ENCODE peak calls at places on chromosomes 7 and 10, in six cellular contexts. E, L, O, C, F and K are unnamed samples.

GRCh38 chr10:23368816-23369640 is 24.4 kb upstream of the C10orf67 start:
- DNase-seq in C (no peak), O (no peak), L (peak), F (no peak), E (no peak), K (no peak)

GRCh38 chr10:77844713-77845454 is 81.7 kb downstream of the DLG5 start:
- DNase-seq in L (no peak), C (no peak), O (no peak), F (no peak), E (peak), K (no peak)

GRCh38 chr10:17989908-17990767 is 38.4 kb downstream of the SLC39A12 start:
- DNase-seq in O (no peak), F (no peak), E (peak), L (peak), C (no peak), K (no peak)

GRCh38 chr7:116310131-116310530 is 99.8 kb downstream of the TES start:
- DNase-seq in E (no peak), C (no peak), L (no peak), O (no peak), F (no peak), K (no peak)

GRCh38 chr10:89478739-89479116 is 56.7 kb downstream of the SLC16A12 start:
- DNase-seq in O (no peak), L (no peak), C (no peak), E (no peak), F (no peak), K (no peak)

GRCh38 chr7:120553497-120553896 is 280.5 kb downstream of the KCND2 start:
- DNase-seq in E (no peak), C (no peak), L (no peak), O (no peak), F (no peak), K (no peak)

GRCh38 chr7:24959735-24960485 is 20.1 kb downstream of the OSBPL3 start:
- DNase-seq in O (no peak), L (no peak), E (no peak), F (no peak), C (no peak), K (no peak)

GRCh38 chr7:126541416-126541815 is 711.3 kb downstream of the GRM8 start:
- DNase-seq in F (no peak), L (no peak), O (no peak), E (no peak), C (no peak), K (no peak)

GRCh38 chr10:36349445-36350063 is 707.5 kb upstream of the FZD8 start:
- DNase-seq in L (no peak), F (no peak), E (no peak), C (no peak), O (no peak), K (no peak)

GRCh38 chr7:135334830-135335543 is 101.3 kb downstream of the STRA8 start:
- DNase-seq in E (no peak), F (no peak), L (no peak), O (no peak), C (no peak), K (no peak)

GRCh38 chr10:52652431-52653220 is 120.0 kb downstream of the MBL2 start:
- DNase-seq in O (no peak), F (no peak), C (no peak), L (no peak), E (no peak), K (no peak)

GRCh38 chr10:8919291-8919690 is 864.8 kb downstream of the GATA3 start:
- DNase-seq in O (no peak), L (no peak), C (no peak), E (no peak), F (no peak), K (no peak)

GRCh38 chr7:19421871-19422270 is 276.6 kb upstream of the FERD3L start:
- DNase-seq in L (no peak), E (no peak), O (no peak), C (no peak), F (no peak), K (no peak)

GRCh38 chr10:80596391-80597257 is 58.9 kb downstream of the SH2D4B start:
- DNase-seq in L (no peak), E (peak), F (no peak), O (peak), C (peak), K (peak)

GRCh38 chr10:94687625-94688248 is 4.2 kb downstream of the CYP2C18 start:
- DNase-seq in C (no peak), E (no peak), L (no peak), F (no peak), O (no peak), K (no peak)

GRCh38 chr7:12638851-12639467 is 48.5 kb upstream of the ARL4A start:
- DNase-seq in F (no peak), L (no peak), C (peak), E (peak), O (peak), K (peak)

GRCh38 chr10:44571701-44572100 is 186.8 kb upstream of the CXCL12 start:
- DNase-seq in L (no peak), O (no peak), E (no peak), C (no peak), F (no peak), K (no peak)

GRCh38 chr10:74244097-74244685 is 93.2 kb downstream of the ADK start:
- DNase-seq in F (no peak), L (no peak), E (peak), O (no peak), C (peak), K (peak)

GRCh38 chr7:55903985-55904759 is 16.9 kb downstream of the ZNF713 start:
- DNase-seq in F (no peak), L (peak), E (no peak), O (no peak), C (no peak), K (no peak)

GRCh38 chr7:149787428-149788299 is 14.3 kb upstream of the ZNF467 start:
- DNase-seq in E (no peak), L (no peak), F (no peak), C (no peak), O (peak), K (no peak)

GRCh38 chr10:69446650-69447151 is 4.6 kb upstream of the TSPAN15 start:
- DNase-seq in L (no peak), E (peak), O (no peak), F (no peak), C (peak), K (no peak)

GRCh38 chr7:20217193-20217948 is at the start of gene MACC1:
- DNase-seq in E (peak), F (peak), O (peak), C (no peak), L (peak), K (no peak)

GRCh38 chr7:33062023-33062781 is at the start of gene NT5C3A:
- DNase-seq in C (no peak), F (no peak), O (peak), L (no peak), E (no peak), K (peak)

GRCh38 chr10:79416578-79417255 is 28.7 kb downstream of the ZCCHC24 start:
- DNase-seq in C (no peak), F (no peak), E (no peak), L (no peak), O (no peak), K (no peak)

GRCh38 chr7:104548861-104549260 is 220.5 kb downstream of the LHFPL3 start:
- DNase-seq in F (no peak), L (no peak), C (no peak), O (no peak), E (peak), K (no peak)

GRCh38 chr10:84375011-84375410 is 46.6 kb downstream of the CCSER2 start:
- DNase-seq in C (peak), O (peak), E (peak), F (no peak), L (peak), K (peak)

GRCh38 chr10:990808-991207 is 2.6 kb downstream of the GTPBP4 start:
- DNase-seq in F (no peak), L (no peak), O (no peak), C (no peak), E (no peak), K (no peak)

GRCh38 chr7:17671956-17672355 is 268.3 kb downstream of the SNX13 start:
- DNase-seq in O (no peak), F (no peak), L (no peak), C (no peak), E (no peak), K (no peak)

GRCh38 chr10:123136806-123137642 is 1.3 kb downstream of the HMX3 start:
- DNase-seq in C (no peak), O (peak), L (no peak), E (no peak), F (no peak), K (no peak)

GRCh38 chr7:123643495-123644428 is 11.9 kb upstream of the LMOD2 start:
- DNase-seq in O (no peak), F (peak), L (no peak), E (peak), C (peak), K (peak)

GRCh38 chr7:12951397-12951801 is 264.0 kb downstream of the ARL4A start:
- DNase-seq in F (no peak), O (no peak), C (no peak), E (peak), L (no peak), K (no peak)

GRCh38 chr7:33841658-33842057 is 63.7 kb upstream of the BMPER start:
- DNase-seq in C (no peak), E (no peak), F (no peak), L (no peak), O (no peak), K (no peak)

GRCh38 chr7:101402081-101402779 is 39.6 kb downstream of the COL26A1 start:
- DNase-seq in E (no peak), F (peak), C (no peak), L (no peak), O (no peak), K (peak)

GRCh38 chr10:101839421-101840063 is 4.1 kb downstream of the KCNIP2 start:
- DNase-seq in E (peak), O (peak), L (no peak), C (no peak), F (no peak), K (no peak)

GRCh38 chr10:122515588-122516231 is 44.8 kb upstream of the DMBT1 start:
- DNase-seq in F (no peak), C (no peak), O (no peak), L (no peak), E (no peak), K (no peak)

GRCh38 chr7:2353113-2353512 is 1.5 kb upstream of the EIF3B start:
- DNase-seq in L (no peak), C (no peak), E (no peak), O (no peak), F (no peak), K (no peak)

GRCh38 chr7:2357165-2357564 is 2.5 kb downstream of the EIF3B start:
- DNase-seq in F (no peak), L (no peak), C (no peak), O (peak), E (no peak), K (no peak)

GRCh38 chr7:2354173-2355078 is at the start of gene EIF3B:
- DNase-seq in C (peak), O (peak), F (peak), L (peak), E (peak), K (peak)

GRCh38 chr7:2353650-2354172 is 916 bp upstream of the EIF3B start:
- DNase-seq in E (peak), F (peak), C (peak), O (peak), L (peak), K (peak)

GRCh38 chr7:2355079-2356008 is 717 bp downstream of the EIF3B start:
- DNase-seq in L (no peak), O (peak), E (no peak), C (no peak), F (no peak), K (no peak)
- TF ChIP-seq ZNF274 in L (no peak), O (no peak), E (no peak), C (no peak), F (no peak), K (no peak)

GRCh38 chr10:114915294-114915693 is 22.7 kb upstream of the TRUB1 start:
- DNase-seq in C (no peak), O (no peak), L (no peak), E (no peak), F (no peak), K (no peak)

GRCh38 chr10:114917459-114917858 is 20.5 kb upstream of the TRUB1 start:
- DNase-seq in F (no peak), C (no peak), L (no peak), E (no peak), O (no peak), K (no peak)

GRCh38 chr10:114920459-114920858 is 17.5 kb upstream of the TRUB1 start:
- DNase-seq in E (no peak), C (no peak), L (no peak), O (no peak), F (no peak), K (no peak)

GRCh38 chr10:114916653-114917052 is 21.3 kb upstream of the TRUB1 start:
- DNase-seq in E (no peak), F (no peak), C (no peak), L (no peak), O (no peak), K (no peak)

GRCh38 chr10:114917927-114918672 is 19.9 kb upstream of the TRUB1 start:
- DNase-seq in O (no peak), C (no peak), E (no peak), L (no peak), F (no peak), K (peak)
- TF ChIP-seq ZNF274 in O (no peak), C (no peak), E (no peak), L (no peak), F (no peak), K (no peak)

GRCh38 chr10:75250934-75251333 is 15.2 kb upstream of the COMTD1 start:
- DNase-seq in E (no peak), O (no peak), C (no peak), L (no peak), F (no peak), K (no peak)

GRCh38 chr10:75254739-75255138 is 19.0 kb upstream of the COMTD1 start:
- DNase-seq in C (no peak), E (no peak), O (no peak), L (no peak), F (no peak), K (no peak)

GRCh38 chr10:75247797-75248196 is 12.0 kb upstream of the COMTD1 start:
- DNase-seq in O (no peak), L (no peak), C (no peak), F (no peak), E (no peak), K (no peak)

DNA sequence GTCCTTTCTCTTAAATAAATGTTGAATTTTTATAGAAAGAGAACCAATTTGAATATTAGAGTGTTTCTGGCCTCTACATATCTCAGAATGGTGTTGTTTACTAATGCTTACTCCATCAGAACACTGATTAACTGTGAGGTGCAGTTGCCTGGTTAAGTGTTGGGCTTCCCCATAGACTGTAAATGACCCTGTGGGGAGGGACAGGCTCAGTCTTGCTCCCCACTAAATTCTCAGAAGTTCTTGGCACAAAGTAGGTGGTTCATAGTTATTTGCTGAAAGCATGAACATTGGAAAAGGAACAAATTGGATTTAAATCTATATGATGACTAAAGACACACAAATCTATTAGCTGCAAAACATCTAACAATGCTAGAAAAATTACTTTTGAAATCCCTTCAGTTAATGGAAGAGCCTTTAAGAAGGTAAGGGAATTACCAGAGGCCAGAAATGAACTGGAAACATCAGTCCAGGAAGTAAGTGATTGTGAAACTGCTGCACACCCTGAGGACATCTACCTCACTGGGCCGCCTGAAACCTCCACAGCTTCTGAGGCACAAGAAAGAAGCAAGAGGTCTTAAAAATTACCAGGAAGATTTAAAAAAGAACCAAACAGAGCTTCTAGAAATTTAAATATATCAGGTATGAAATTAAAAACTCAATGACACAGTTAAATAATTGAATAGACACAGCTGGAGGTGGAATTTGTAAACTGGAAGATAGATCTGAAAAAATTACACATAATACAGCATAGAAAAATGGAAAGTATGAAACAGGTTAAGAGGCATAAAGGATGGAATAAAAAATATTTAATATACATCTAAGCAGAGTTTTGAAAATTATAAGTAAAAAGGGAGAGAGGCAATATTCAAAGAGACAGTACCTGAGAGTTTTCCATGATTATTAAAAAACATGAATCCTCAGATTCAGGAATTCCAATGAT is 17.8 kb upstream of the COMTD1 start:
- DNase-seq in C (no peak), F (no peak), E (no peak), L (no peak), O (no peak), K (no peak)
- TF ChIP-seq ZNF274 in C (no peak), F (no peak), E (no peak), L (no peak), O (no peak), K (no peak)

GRCh38 chr10:97810476-97810875 is 38.7 kb upstream of the SFRP5 start:
- DNase-seq in E (peak), O (peak), C (peak), L (no peak), F (no peak), K (no peak)
- TF ChIP-seq ZNF274 in E (no peak), O (no peak), C (no peak), L (no peak), F (no peak), K (no peak)

GRCh38 chr7:47625861-47626444 is 44.0 kb upstream of the TNS3 start:
- DNase-seq in C (no peak), L (no peak), F (no peak), E (no peak), O (no peak), K (peak)
- TF ChIP-seq ZNF274 in C (no peak), L (no peak), F (no peak), E (no peak), O (no peak), K (no peak)

DNA sequence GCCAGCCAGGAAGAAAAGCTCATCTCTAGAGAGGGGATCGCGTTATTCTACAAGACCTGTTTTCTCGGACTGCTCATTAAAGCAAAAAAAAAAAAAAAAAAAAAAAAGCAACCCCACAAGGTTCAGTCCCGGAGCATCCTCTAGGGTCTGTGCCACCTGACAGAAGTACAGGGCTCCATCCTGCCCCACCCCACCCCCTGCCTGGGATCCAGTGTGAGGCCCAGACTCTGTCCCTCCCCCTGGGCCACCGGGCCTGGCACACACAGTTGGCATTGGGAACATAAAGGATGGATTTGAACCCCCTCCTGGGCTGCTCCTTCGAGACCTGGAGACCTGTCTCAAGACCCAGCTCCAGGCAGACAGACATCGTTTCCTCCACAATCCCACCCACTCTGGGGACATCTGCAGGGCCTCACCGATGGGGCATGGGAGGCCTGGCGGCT is 685 bp downstream of the ORAI2 start:
- DNase-seq in L (no peak), F (no peak), C (no peak), O (peak), E (no peak), K (no peak)
- TF ChIP-seq ZNF274 in L (no peak), F (no peak), C (no peak), O (no peak), E (no peak), K (no peak)

GRCh38 chr7:4694653-4695335 is 12.7 kb downstream of the FOXK1 start:
- DNase-seq in E (no peak), C (no peak), O (no peak), L (no peak), F (no peak), K (no peak)
- TF ChIP-seq ZNF274 in E (no peak), C (no peak), O (no peak), L (no peak), F (no peak), K (no peak)

GRCh38 chr10:3046210-3046779 is 21.1 kb upstream of the PFKP start:
- DNase-seq in F (no peak), O (no peak), E (no peak), L (no peak), C (no peak), K (no peak)
- TF ChIP-seq ZNF274 in F (no peak), O (no peak), E (no peak), L (no peak), C (no peak), K (no peak)

GRCh38 chr10:102870221-102870620 is 951 bp downstream of the AS3MT start:
- DNase-seq in C (no peak), F (no peak), O (no peak), E (no peak), L (no peak), K (no peak)

GRCh38 chr10:102865620-102866019 is 3.6 kb upstream of the AS3MT start:
- DNase-seq in L (no peak), O (no peak), F (no peak), E (no peak), C (no peak), K (no peak)

GRCh38 chr10:102868976-102869289 is 337 bp upstream of the AS3MT start:
- DNase-seq in O (no peak), F (no peak), L (no peak), E (no peak), C (no peak), K (no peak)

GRCh38 chr10:102863660-102864059 is 5.6 kb upstream of the AS3MT start:
- DNase-seq in L (no peak), C (no peak), E (no peak), F (no peak), O (no peak), K (no peak)

DNA sequence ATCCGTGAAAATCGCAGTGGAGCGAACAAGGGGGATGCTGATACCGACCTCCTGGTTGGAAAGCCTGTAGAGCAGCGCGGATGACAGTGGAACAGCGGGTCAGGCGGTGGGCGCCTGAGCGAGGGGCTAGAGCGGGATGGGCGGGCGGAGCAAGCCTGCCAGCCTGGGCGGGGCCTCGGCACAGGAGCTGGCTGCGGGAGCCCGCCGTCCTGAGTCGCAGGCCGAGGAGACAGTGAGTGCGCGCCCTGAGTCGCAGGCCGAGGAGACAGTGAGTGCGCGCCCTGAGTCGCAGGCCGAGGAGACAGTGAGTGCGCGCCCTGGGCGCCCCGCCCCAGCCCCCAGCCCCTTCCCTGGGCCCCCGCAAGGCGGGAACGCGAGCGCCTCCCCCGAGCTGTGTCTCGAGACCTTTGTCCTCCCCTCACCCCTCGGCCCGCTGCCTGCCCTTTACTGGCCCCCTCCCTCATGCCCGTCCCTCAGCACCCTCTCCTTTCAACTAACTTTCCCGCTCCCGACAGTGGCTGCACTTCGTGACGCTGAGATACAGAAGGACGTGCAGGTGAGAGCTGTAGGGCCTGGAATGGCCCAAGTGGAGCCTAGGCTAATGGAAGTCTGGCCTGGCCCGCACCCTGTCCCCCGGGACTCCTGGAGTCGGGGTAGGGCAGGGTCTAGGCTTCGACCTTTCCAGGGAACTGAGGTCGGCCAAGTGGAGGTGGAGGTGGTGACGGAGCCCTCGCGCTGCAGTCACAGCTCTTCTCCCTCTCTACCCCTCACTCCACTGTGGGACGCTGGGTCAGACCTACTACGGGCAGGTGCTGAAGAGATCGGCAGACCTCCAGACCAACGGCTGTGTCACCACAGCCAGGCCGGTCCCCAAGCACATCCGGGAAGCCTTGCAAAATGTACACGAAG is at the start of gene AS3MT:
- DNase-seq in E (no peak), O (no peak), F (no peak), C (peak), L (no peak), K (no peak)
- TF ChIP-seq ZNF274 in E (no peak), O (no peak), F (no peak), C (no peak), L (no peak), K (no peak)